ENCODE peak calls at places on chromosomes 11 and 22, in nine cellular contexts. One of them, this sample, is unnamed.

GRCh38 chr11:36501236-36501635 is 8.8 kb downstream of the TRAF6 start:
- ATAC-seq in gastroesophageal sphincter: no peak
- ATAC-seq in mucosa of descending colon: no peak
- ATAC-seq in natural killer cell: no peak
- ATAC-seq in lower lobe of right lung: no peak
- ATAC-seq in effector memory CD8-positive, alpha-beta T cell: no peak
- ATAC-seq in naive thymus-derived CD8-positive, alpha-beta T cell: no peak
- ATAC-seq in SK-N-SH treated with all-trans-retinoic acid at 6 μM for 48 hours: peak
- ATAC-seq in T-helper 17 cell: no peak
- ATAC-seq in this sample: no peak

GRCh38 chr11:33191456-33191855 is 30.2 kb upstream of the CSTF3 start:
- ATAC-seq in effector memory CD8-positive, alpha-beta T cell: no peak
- ATAC-seq in SK-N-SH treated with all-trans-retinoic acid at 6 μM for 48 hours: no peak
- ATAC-seq in natural killer cell: no peak
- ATAC-seq in naive thymus-derived CD8-positive, alpha-beta T cell: no peak
- ATAC-seq in T-helper 17 cell: no peak
- ATAC-seq in gastroesophageal sphincter: no peak
- ATAC-seq in mucosa of descending colon: no peak
- ATAC-seq in lower lobe of right lung: no peak
- ATAC-seq in this sample: no peak

GRCh38 chr11:83549984-83550667 is 264.0 kb upstream of the CCDC90B start:
- ATAC-seq in naive thymus-derived CD8-positive, alpha-beta T cell: no peak
- ATAC-seq in T-helper 17 cell: no peak
- ATAC-seq in effector memory CD8-positive, alpha-beta T cell: no peak
- ATAC-seq in natural killer cell: no peak
- ATAC-seq in mucosa of descending colon: no peak
- ATAC-seq in lower lobe of right lung: no peak
- ATAC-seq in gastroesophageal sphincter: no peak
- ATAC-seq in SK-N-SH treated with all-trans-retinoic acid at 6 μM for 48 hours: peak
- ATAC-seq in this sample: no peak

GRCh38 chr22:42904049-42904448 is 47.0 kb upstream of the ARFGAP3 start:
- ATAC-seq in mucosa of descending colon: no peak
- ATAC-seq in T-helper 17 cell: no peak
- ATAC-seq in effector memory CD8-positive, alpha-beta T cell: no peak
- ATAC-seq in SK-N-SH treated with all-trans-retinoic acid at 6 μM for 48 hours: no peak
- ATAC-seq in gastroesophageal sphincter: no peak
- ATAC-seq in naive thymus-derived CD8-positive, alpha-beta T cell: no peak
- ATAC-seq in lower lobe of right lung: no peak
- ATAC-seq in natural killer cell: no peak
- ATAC-seq in this sample: no peak

GRCh38 chr11:105361651-105362050 is 222.1 kb upstream of the CARD18 start:
- ATAC-seq in gastroesophageal sphincter: no peak
- ATAC-seq in mucosa of descending colon: no peak
- ATAC-seq in naive thymus-derived CD8-positive, alpha-beta T cell: no peak
- ATAC-seq in natural killer cell: no peak
- ATAC-seq in lower lobe of right lung: no peak
- ATAC-seq in T-helper 17 cell: no peak
- ATAC-seq in SK-N-SH treated with all-trans-retinoic acid at 6 μM for 48 hours: no peak
- ATAC-seq in effector memory CD8-positive, alpha-beta T cell: no peak
- ATAC-seq in this sample: no peak

GRCh38 chr22:27670701-27671412 is 130.7 kb downstream of the MN1 start:
- ATAC-seq in naive thymus-derived CD8-positive, alpha-beta T cell: no peak
- ATAC-seq in SK-N-SH treated with all-trans-retinoic acid at 6 μM for 48 hours: no peak
- ATAC-seq in T-helper 17 cell: no peak
- ATAC-seq in gastroesophageal sphincter: no peak
- ATAC-seq in mucosa of descending colon: peak
- ATAC-seq in lower lobe of right lung: no peak
- ATAC-seq in natural killer cell: no peak
- ATAC-seq in effector memory CD8-positive, alpha-beta T cell: no peak
- ATAC-seq in this sample: no peak

GRCh38 chr11:6437993-6438392 is 2.8 kb downstream of the HPX start:
- ATAC-seq in naive thymus-derived CD8-positive, alpha-beta T cell: peak
- ATAC-seq in effector memory CD8-positive, alpha-beta T cell: peak
- ATAC-seq in mucosa of descending colon: peak
- ATAC-seq in SK-N-SH treated with all-trans-retinoic acid at 6 μM for 48 hours: no peak
- ATAC-seq in natural killer cell: peak
- ATAC-seq in lower lobe of right lung: peak
- ATAC-seq in T-helper 17 cell: peak
- ATAC-seq in gastroesophageal sphincter: no peak
- ATAC-seq in this sample: peak

GRCh38 chr11:119800171-119800570 is 71.2 kb upstream of the NECTIN1 start:
- ATAC-seq in T-helper 17 cell: no peak
- ATAC-seq in SK-N-SH treated with all-trans-retinoic acid at 6 μM for 48 hours: no peak
- ATAC-seq in effector memory CD8-positive, alpha-beta T cell: no peak
- ATAC-seq in lower lobe of right lung: no peak
- ATAC-seq in gastroesophageal sphincter: no peak
- ATAC-seq in mucosa of descending colon: no peak
- ATAC-seq in natural killer cell: no peak
- ATAC-seq in naive thymus-derived CD8-positive, alpha-beta T cell: no peak
- ATAC-seq in this sample: no peak

GRCh38 chr22:45246060-45246985 is 5.6 kb upstream of the KIAA0930 start:
- ATAC-seq in gastroesophageal sphincter: peak
- ATAC-seq in lower lobe of right lung: peak
- ATAC-seq in natural killer cell: no peak
- ATAC-seq in T-helper 17 cell: no peak
- ATAC-seq in effector memory CD8-positive, alpha-beta T cell: peak
- ATAC-seq in SK-N-SH treated with all-trans-retinoic acid at 6 μM for 48 hours: peak
- ATAC-seq in mucosa of descending colon: peak
- ATAC-seq in naive thymus-derived CD8-positive, alpha-beta T cell: no peak
- ATAC-seq in this sample: peak